ENCODE peak calls at places on chromosome 18, in four cellular contexts. J is HepG2, E is GM12878, O is H1. V is an unnamed sample.

GRCh38 chr18:62939433-62939832 is 224.1 kb downstream of the PHLPP1 start:
- DNase-seq in J (no peak), E (no peak), O (no peak), V (no peak)

GRCh38 chr18:55405655-55406373 is 182.2 kb downstream of the TCF4 start:
- DNase-seq in J (no peak), E (no peak), O (no peak), V (peak)

GRCh38 chr18:3935316-3935715 is 485.3 kb downstream of the TGIF1 start:
- DNase-seq in J (no peak), E (no peak), O (no peak), V (no peak)

GRCh38 chr18:79616651-79617518 is 62.7 kb upstream of the CTDP1 start:
- DNase-seq in J (no peak), E (no peak), O (no peak), V (peak)

GRCh38 chr18:34626404-34627137 is 83.5 kb upstream of the DTNA start:
- DNase-seq in J (no peak), E (no peak), O (no peak), V (no peak)

GRCh38 chr18:79919089-79919488 is 32.4 kb downstream of the SLC66A2 start:
- DNase-seq in J (no peak), E (no peak), O (no peak), V (no peak)

GRCh38 chr18:63763831-63764600 is 11.2 kb upstream of the SERPINB7 start:
- DNase-seq in J (no peak), E (no peak), O (no peak), V (no peak)

GRCh38 chr18:39558658-39559057 is 1993.1 kb upstream of the CELF4 start:
- DNase-seq in J (no peak), E (no peak), O (no peak), V (no peak)

GRCh38 chr18:63850010-63850409 is 37.5 kb upstream of the SERPINB2 start:
- DNase-seq in J (peak), E (no peak), O (peak), V (no peak)

GRCh38 chr18:21162786-21163185 is 51.2 kb upstream of the ROCK1 start:
- DNase-seq in J (no peak), E (no peak), O (no peak), V (no peak)

GRCh38 chr18:12086677-12087482 is 6.8 kb upstream of the ANKRD62 start:
- DNase-seq in J (no peak), E (no peak), O (no peak), V (no peak)

GRCh38 chr18:78947291-78947690 is 32.3 kb upstream of the SALL3 start:
- DNase-seq in J (no peak), E (no peak), O (no peak), V (no peak)

GRCh38 chr18:13849791-13850190 is 25.8 kb downstream of the MC5R start:
- DNase-seq in J (no peak), E (no peak), O (no peak), V (no peak)

GRCh38 chr18:11587846-11588245 is 21.6 kb upstream of the SLC35G4 start:
- DNase-seq in J (no peak), E (no peak), O (no peak), V (no peak)

GRCh38 chr18:4854664-4855063 is 342.4 kb downstream of the AKAIN1 start:
- DNase-seq in J (no peak), E (no peak), O (peak), V (no peak)

GRCh38 chr18:31072175-31072574 is 29.6 kb upstream of the DSC3 start:
- DNase-seq in J (no peak), E (no peak), O (no peak), V (no peak)

GRCh38 chr18:56431551-56431950 is 206.8 kb downstream of the TXNL1 start:
- DNase-seq in J (no peak), E (no peak), O (no peak), V (no peak)

GRCh38 chr18:62198259-62198658 is 11.2 kb downstream of the RELCH start:
- DNase-seq in J (no peak), E (no peak), O (no peak), V (no peak)

GRCh38 chr18:77127769-77128671 is 4.6 kb downstream of the MBP start:
- DNase-seq in J (no peak), E (peak), O (no peak), V (no peak)

GRCh38 chr18:47996091-47996541 is 65.7 kb upstream of the SMAD2 start:
- DNase-seq in J (no peak), E (no peak), O (no peak), V (no peak)

GRCh38 chr18:63887424-63887823 is at the start of gene SERPINB2:
- DNase-seq in J (no peak), E (no peak), O (no peak), V (no peak)

GRCh38 chr18:3449702-3450357 is at the start of gene TGIF1:
- DNase-seq in J (peak), E (no peak), O (no peak), V (peak)

GRCh38 chr18:7177131-7177744 is 53.7 kb upstream of the LRRC30 start:
- DNase-seq in J (peak), E (no peak), O (no peak), V (peak)

GRCh38 chr18:59957957-59958356 is 58.2 kb downstream of the PMAIP1 start:
- DNase-seq in J (peak), E (no peak), O (no peak), V (peak)

GRCh38 chr18:49725809-49726514 is 87.4 kb downstream of the ACAA2 start:
- DNase-seq in J (peak), E (no peak), O (peak), V (peak)
- TF ChIP-seq HDAC6 in J (no peak), E (no peak), O (no peak), V (no peak)

GRCh38 chr18:10412933-10413332 is 41.5 kb upstream of the APCDD1 start:
- DNase-seq in J (no peak), E (no peak), O (no peak), V (no peak)

GRCh38 chr18:10413722-10414121 is 40.7 kb upstream of the APCDD1 start:
- DNase-seq in J (no peak), E (no peak), O (no peak), V (no peak)

GRCh38 chr18:10409041-10409440 is 45.4 kb upstream of the APCDD1 start:
- DNase-seq in J (no peak), E (no peak), O (no peak), V (no peak)

GRCh38 chr18:10408131-10408530 is 46.3 kb upstream of the APCDD1 start:
- DNase-seq in J (no peak), E (no peak), O (no peak), V (no peak)

DNA sequence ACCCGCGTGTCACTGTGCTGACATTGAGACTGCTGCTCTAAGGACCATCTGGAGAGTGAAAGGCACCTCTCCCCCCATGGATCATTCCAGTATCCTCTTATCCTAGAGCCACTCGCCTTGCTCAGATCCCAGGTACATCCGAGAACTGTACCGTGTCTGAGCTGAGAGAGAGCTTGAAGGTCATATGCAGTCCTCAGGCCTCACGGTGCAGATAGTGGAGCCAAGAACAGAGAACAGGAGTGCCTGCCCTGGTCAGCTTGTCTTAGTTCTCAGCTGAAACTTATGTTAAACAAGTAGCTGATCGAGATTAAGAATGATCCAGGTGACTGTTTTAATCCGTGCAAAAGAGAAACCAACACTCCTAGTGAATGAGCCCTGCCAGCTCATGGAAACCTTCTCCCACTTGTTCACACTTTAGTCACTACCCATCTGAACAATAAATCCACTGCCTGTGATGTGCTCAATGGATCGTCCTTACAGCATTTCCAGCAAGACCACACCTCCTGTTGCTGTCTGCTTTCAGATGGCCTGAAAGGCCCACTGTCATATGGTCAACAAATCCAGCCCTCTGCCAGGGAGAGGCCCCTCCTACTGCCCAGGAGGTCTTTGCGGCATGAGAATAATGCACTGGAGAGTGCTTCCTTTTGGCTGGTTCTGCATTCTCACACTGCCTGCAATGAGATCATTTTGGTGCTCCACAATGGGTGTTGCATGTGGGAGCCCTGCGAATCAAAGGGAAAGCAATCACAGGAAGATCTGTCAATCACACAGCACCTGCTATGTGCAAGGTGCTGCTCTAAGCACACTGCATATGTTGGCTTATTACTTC is 43.7 kb upstream of the APCDD1 start:
- DNase-seq in J (no peak), E (no peak), O (no peak), V (no peak)
- TF ChIP-seq HDAC6 in J (no peak), E (no peak), O (no peak), V (no peak)

GRCh38 chr18:23154021-23154420 is 18.7 kb downstream of the CABLES1 start:
- DNase-seq in J (no peak), E (no peak), O (no peak), V (no peak)
- TF ChIP-seq HDAC6 in J (no peak), E (no peak), O (no peak), V (no peak)

DNA sequence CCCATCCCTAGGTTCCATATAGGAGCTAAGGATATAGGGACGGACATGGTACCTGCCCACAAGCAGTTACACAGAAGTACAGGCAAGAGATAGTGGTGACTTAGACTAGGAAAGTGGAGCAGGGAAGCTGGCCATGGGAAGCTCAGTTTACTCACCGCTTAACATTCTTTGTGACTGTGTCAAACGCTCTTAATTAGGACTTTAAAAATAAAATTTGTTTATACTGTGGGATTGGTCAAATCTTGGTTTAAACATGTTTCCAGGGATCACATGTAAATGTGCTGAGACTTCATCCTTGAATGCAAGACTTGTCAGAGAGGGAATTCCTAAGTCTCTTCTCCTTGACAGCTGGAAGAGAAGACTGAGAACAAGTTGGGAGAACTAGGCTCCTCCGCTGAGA is 107.3 kb downstream of the MTCL1 start:
- DNase-seq in J (no peak), E (no peak), O (no peak), V (no peak)
- TF ChIP-seq HDAC6 in J (no peak), E (no peak), O (no peak), V (no peak)

GRCh38 chr18:67514901-67515540 is 1.5 kb downstream of the DSEL start:
- DNase-seq in J (no peak), E (no peak), O (no peak), V (no peak)
- TF ChIP-seq HDAC6 in J (no peak), E (no peak), O (no peak), V (no peak)

DNA sequence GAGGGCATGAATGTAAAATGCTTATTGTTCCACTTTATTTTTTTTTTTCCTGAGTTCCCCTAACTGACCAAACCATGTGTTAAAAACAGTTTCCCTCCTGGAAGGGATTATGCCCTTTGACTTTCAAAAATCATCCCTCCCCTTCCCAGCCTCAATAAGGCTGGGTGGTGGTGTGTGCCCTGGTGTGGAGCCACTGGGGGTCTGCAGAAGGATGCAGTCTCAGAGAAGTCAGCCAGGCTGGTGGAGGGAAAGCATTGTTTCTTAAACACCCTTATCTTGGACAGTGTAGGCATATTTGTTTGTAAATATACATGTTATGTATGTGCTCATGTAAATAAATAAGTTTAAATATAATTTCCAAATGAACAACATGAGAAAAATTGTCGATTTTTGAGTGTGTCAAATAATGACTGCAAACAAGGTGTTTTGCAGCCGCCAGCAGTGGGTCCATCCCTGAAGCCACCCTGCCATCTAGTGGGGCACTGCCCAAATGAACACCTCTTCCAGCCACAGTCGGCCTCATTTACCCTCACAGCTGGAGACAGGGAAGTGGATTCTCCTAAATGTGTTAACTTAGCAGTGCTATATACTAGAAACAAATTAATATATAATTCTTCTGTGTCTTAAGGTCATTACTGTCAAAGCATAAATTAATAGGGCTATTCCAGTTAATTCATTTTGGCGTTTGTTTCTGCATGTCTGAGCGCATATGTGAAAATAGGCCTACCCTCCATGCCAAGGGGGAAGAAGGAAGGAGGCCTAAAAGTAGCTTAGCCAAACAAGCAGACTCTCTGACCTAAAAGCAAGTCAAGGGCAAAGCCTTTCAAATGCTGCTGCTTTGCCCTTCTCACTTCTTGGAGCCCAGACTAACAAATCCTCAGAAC is 209.6 kb upstream of the PIK3C3 start:
- DNase-seq in J (peak), E (no peak), O (peak), V (no peak)
- TF ChIP-seq HDAC6 in J (no peak), E (no peak), O (no peak), V (no peak)

GRCh38 chr18:58541789-58542425 is 87.0 kb downstream of the ALPK2 start:
- DNase-seq in J (peak), E (peak), O (peak), V (no peak)

GRCh38 chr18:58540381-58540943 is 88.4 kb downstream of the ALPK2 start:
- DNase-seq in J (no peak), E (no peak), O (no peak), V (no peak)

GRCh38 chr18:58539659-58540380 is 89.1 kb downstream of the ALPK2 start:
- DNase-seq in J (peak), E (no peak), O (no peak), V (no peak)

GRCh38 chr18:58542426-58543159 is 86.3 kb downstream of the ALPK2 start:
- DNase-seq in J (no peak), E (no peak), O (no peak), V (no peak)

DNA sequence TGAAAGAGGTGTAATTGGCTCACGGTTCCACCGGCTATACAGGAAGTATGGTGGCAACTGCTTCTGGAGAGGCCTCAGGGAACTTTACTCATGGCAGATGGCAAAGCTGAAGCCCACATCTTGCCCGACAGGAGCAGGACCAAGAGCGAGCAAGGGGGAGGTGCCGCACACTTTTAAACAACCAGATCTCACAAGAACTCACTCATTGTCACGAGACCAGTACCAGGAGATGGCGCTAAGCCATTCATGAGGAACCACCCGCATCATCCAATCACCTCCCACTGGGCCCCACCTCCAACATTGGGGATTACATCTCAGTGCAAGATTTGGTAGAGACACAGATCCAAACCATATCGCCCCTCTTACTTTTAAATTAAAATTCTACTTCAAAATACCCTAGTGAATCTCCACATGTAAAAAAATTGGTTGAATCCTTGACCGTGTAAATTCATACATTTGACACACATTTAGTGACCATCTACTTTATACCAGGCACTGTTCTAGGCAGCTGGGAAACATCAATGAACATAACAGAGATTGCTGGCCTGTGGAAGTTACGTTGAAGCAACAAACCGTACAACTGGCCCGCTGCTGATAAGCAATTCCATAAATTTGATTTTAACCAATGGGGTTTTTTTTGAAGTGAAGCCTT is 87.6 kb downstream of the ALPK2 start:
- DNase-seq in J (no peak), E (no peak), O (peak), V (peak)
- TF ChIP-seq HDAC6 in J (no peak), E (no peak), O (no peak), V (no peak)

GRCh38 chr18:51196811-51197660 is 445 bp downstream of the MEX3C start:
- DNase-seq in J (no peak), E (no peak), O (no peak), V (peak)

GRCh38 chr18:51197661-51198424 is at the start of gene MEX3C:
- DNase-seq in J (peak), E (peak), O (peak), V (peak)

GRCh38 chr18:51195602-51196115 is 1.8 kb downstream of the MEX3C start:
- DNase-seq in J (peak), E (no peak), O (no peak), V (no peak)

GRCh38 chr18:51195086-51195601 is 2.3 kb downstream of the MEX3C start:
- DNase-seq in J (no peak), E (no peak), O (no peak), V (no peak)

DNA sequence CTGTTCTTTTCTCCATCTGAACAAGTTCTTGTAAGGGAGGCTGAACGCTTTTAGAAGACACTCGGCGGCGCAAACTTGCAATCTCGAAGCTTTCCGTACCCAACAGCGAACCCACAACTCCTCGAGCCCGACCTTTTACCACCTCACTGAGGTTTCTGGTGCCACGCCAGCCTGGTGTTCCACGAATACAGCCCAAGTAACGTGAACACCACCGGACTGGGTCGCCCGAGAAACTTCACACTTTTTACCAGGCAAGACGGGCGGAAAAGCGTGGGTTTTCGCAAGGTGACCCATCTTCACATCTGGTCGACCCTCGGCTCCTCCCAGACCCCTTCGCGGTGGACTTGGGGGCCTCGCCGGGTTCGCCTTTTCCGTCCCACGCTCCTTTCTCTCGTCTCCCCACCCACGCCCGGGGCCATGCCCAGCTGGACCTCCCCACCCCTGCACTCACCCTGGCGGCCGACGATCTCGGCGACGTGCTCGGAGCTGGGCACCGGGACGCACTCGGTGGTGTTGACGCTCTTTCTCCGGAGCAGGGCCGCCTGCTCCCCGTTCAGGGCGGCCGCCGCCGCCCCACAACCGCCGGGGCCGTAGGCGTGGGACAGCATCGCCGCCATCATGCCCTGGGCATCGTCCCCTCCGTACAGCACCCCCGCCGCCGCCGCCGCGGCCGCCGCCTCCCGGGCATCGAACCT is 1.2 kb downstream of the MEX3C start:
- DNase-seq in J (no peak), E (no peak), O (no peak), V (peak)
- TF ChIP-seq HDAC6 in J (no peak), E (no peak), O (no peak), V (no peak)

DNA sequence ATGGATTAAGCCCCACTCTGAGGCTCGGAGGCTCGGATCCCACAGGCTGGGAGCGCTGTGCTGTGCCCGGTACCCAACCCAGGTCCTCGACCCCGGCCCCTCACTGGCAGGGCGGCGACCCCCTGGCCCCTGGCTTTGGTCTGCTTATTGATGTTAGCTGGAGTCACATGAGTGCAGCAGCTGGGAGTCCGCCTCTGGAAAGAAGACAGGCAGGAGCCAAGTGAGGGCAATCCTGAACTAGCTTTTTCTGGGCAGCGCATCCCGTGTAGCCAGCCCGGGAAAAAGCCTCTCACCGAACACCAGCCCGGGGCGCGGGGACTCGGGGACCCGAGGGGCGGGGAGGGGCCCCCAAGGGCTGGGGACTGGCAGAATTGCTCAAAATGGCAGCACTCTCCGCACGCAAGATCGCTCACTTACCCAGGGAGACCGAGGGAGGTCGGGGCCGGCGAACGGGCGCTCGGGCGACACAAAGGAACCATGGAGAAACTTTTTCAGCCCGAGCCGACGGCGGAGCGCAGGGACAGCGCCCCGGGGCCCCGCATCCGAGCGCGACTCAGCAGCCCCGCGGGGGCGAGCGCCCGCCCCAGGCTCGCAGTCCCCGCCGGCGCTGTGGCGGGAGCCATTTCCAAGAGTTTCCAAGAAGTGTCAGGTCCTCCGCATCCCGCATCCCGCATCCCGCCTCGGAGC is 566 bp downstream of the TMEM200C start:
- DNase-seq in J (no peak), E (no peak), O (no peak), V (no peak)
- TF ChIP-seq HDAC6 in J (no peak), E (no peak), O (no peak), V (no peak)

GRCh38 chr18:2154278-2154677 is 417.0 kb downstream of the METTL4 start:
- DNase-seq in J (no peak), E (no peak), O (no peak), V (no peak)
- TF ChIP-seq HDAC6 in J (no peak), E (no peak), O (no peak), V (no peak)

V was measured in K562.